ENCODE peak calls at places on chromosomes 12 and 14, in five cellular contexts. F, Y, O, S and R are unnamed samples.

GRCh38 chr12:68612675-68613074 is 2.0 kb downstream of the RAP1B start:
- DNase-seq in Y (no peak), O (no peak), S (no peak), F (no peak), R (no peak)

GRCh38 chr14:63840981-63841380 is 11.8 kb upstream of the SYNE2 start:
- DNase-seq in O (no peak), S (no peak), F (no peak), Y (no peak), R (peak)

GRCh38 chr12:25929096-25929637 is 29.3 kb upstream of the RASSF8 start:
- DNase-seq in S (peak), F (no peak), Y (peak), O (no peak), R (no peak)

GRCh38 chr12:108685469-108686247 is 45.7 kb downstream of the CORO1C start:
- DNase-seq in S (no peak), O (no peak), Y (no peak), F (no peak), R (no peak)

GRCh38 chr12:95970905-95971304 is 25.2 kb downstream of the HAL start:
- DNase-seq in O (no peak), Y (no peak), F (no peak), S (no peak), R (no peak)

GRCh38 chr14:72420749-72421452 is 473.0 kb downstream of the DPF3 start:
- DNase-seq in Y (peak), S (peak), F (peak), O (peak), R (no peak)

GRCh38 chr14:22520235-22520634 is 68.8 kb downstream of the DAD1 start:
- DNase-seq in O (no peak), F (no peak), Y (peak), S (no peak), R (no peak)

GRCh38 chr14:65077318-65077717 is 25.0 kb downstream of the MAX start:
- DNase-seq in Y (no peak), S (no peak), O (no peak), F (no peak), R (no peak)

GRCh38 chr12:88375301-88375959 is 204.8 kb downstream of the KITLG start:
- DNase-seq in S (no peak), O (no peak), Y (no peak), F (no peak), R (no peak)

GRCh38 chr12:68349083-68349700 is 17.0 kb upstream of the MDM1 start:
- DNase-seq in O (no peak), F (no peak), S (no peak), Y (no peak), R (no peak)

GRCh38 chr14:70416322-70416716 is 571 bp downstream of the SYNJ2BP start:
- DNase-seq in Y (peak), O (no peak), S (no peak), F (no peak), R (no peak)

GRCh38 chr12:6430124-6430989 is 14.4 kb upstream of the CD27 start:
- DNase-seq in O (peak), F (peak), Y (peak), S (peak), R (no peak)

GRCh38 chr14:50932159-50932558 is 12.1 kb downstream of the PYGL start:
- DNase-seq in S (no peak), F (no peak), O (no peak), Y (no peak), R (no peak)

GRCh38 chr12:132638541-132639408 is 20.2 kb downstream of the P2RX2 start:
- DNase-seq in Y (peak), S (no peak), O (no peak), F (no peak), R (peak)

GRCh38 chr14:77883479-77884238 is 83.8 kb downstream of the ADCK1 start:
- DNase-seq in O (no peak), S (no peak), F (no peak), Y (no peak), R (no peak)

GRCh38 chr12:111330800-111331752 is 37.8 kb downstream of the PHETA1 start:
- DNase-seq in F (no peak), S (no peak), Y (peak), O (no peak), R (no peak)

GRCh38 chr14:65853407-65853955 is 441.0 kb downstream of the FUT8 start:
- DNase-seq in F (no peak), O (no peak), S (no peak), Y (no peak), R (no peak)

GRCh38 chr12:3218150-3218845 is 141.1 kb downstream of the TSPAN9 start:
- DNase-seq in Y (peak), F (peak), S (peak), O (peak), R (no peak)

GRCh38 chr12:108647199-108647935 is 13.7 kb upstream of the SELPLG start:
- DNase-seq in F (no peak), O (no peak), Y (no peak), S (no peak), R (no peak)

GRCh38 chr12:57755454-57756372 is 810 bp downstream of the MARCHF9 start:
- DNase-seq in O (no peak), Y (no peak), S (no peak), F (no peak), R (peak)

GRCh38 chr12:94140556-94140955 is 7.8 kb upstream of the PLXNC1 start:
- DNase-seq in S (peak), Y (peak), O (no peak), F (no peak), R (peak)

GRCh38 chr12:1360812-1361211 is 233.6 kb downstream of the FBXL14 start:
- DNase-seq in S (peak), O (no peak), Y (no peak), F (no peak), R (no peak)

GRCh38 chr14:33432407-33433023 is 493.8 kb downstream of the NPAS3 start:
- DNase-seq in S (peak), O (no peak), F (peak), Y (peak), R (no peak)

GRCh38 chr14:95518045-95518751 is 1.7 kb upstream of the SYNE3 start:
- DNase-seq in O (no peak), S (no peak), F (no peak), Y (peak), R (peak)

GRCh38 chr12:846376-846775 is 94.0 kb downstream of the WNK1 start:
- DNase-seq in F (no peak), O (no peak), S (no peak), Y (no peak), R (no peak)

GRCh38 chr12:76329163-76329562 is 19.1 kb downstream of the BBS10 start:
- DNase-seq in F (no peak), Y (peak), O (no peak), S (peak), R (no peak)

GRCh38 chr12:79155703-79156102 is 291.1 kb downstream of the SYT1 start:
- DNase-seq in Y (peak), O (no peak), F (no peak), S (no peak), R (no peak)

GRCh38 chr14:76829016-76829365 is 2.8 kb downstream of the LRRC74A start:
- DNase-seq in S (no peak), O (peak), F (no peak), Y (peak), R (no peak)

GRCh38 chr12:6450091-6450868 is 1.6 kb upstream of the TAPBPL start:
- DNase-seq in Y (no peak), S (no peak), F (no peak), O (no peak), R (no peak)

GRCh38 chr14:92528486-92529100 is 15.0 kb downstream of the RIN3 start:
- DNase-seq in S (no peak), F (no peak), Y (no peak), O (no peak), R (no peak)

GRCh38 chr12:117180790-117181467 is 9.3 kb downstream of the FBXO21 start:
- DNase-seq in F (no peak), O (no peak), Y (no peak), S (no peak), R (no peak)

GRCh38 chr12:24948452-24948815 is 467 bp downstream of the BCAT1 start:
- DNase-seq in S (peak), F (no peak), Y (peak), O (no peak), R (no peak)

GRCh38 chr12:31591308-31591901 is 469 bp upstream of the DENND5B start:
- DNase-seq in Y (peak), O (peak), S (no peak), F (no peak), R (no peak)

GRCh38 chr12:125382896-125383295 is 317.7 kb downstream of the AACS start:
- DNase-seq in Y (no peak), O (no peak), F (no peak), S (no peak), R (no peak)

GRCh38 chr12:13472690-13473089 is 276.2 kb downstream of the EMP1 start:
- DNase-seq in O (no peak), S (no peak), Y (no peak), F (no peak), R (no peak)

GRCh38 chr14:34872822-34873590 is 2.2 kb downstream of the BAZ1A start:
- DNase-seq in O (no peak), F (no peak), S (no peak), Y (peak), R (no peak)

GRCh38 chr12:3170423-3171194 is 93.4 kb downstream of the TSPAN9 start:
- DNase-seq in Y (peak), S (peak), O (no peak), F (no peak), R (no peak)

GRCh38 chr12:53952871-53953734 is 1.6 kb upstream of the HOXC12 start:
- DNase-seq in Y (no peak), O (no peak), F (no peak), S (no peak), R (no peak)
- H3K4me3 ChIP-seq in Y (no peak), O (no peak), F (no peak), S (no peak), R (no peak)

GRCh38 chr12:122024132-122024785 is 2.6 kb downstream of the BCL7A start:
- DNase-seq in S (no peak), O (no peak), Y (no peak), F (no peak), R (no peak)
- H3K4me3 ChIP-seq in S (no peak), O (peak), Y (no peak), F (no peak), R (peak)

GRCh38 chr14:37594238-37594915 is 672 bp downstream of the FOXA1 start:
- DNase-seq in Y (peak), F (peak), S (peak), O (peak), R (no peak)
- H3K4me3 ChIP-seq in Y (peak), F (peak), S (peak), O (peak), R (peak)

GRCh38 chr14:52233693-52234092 is 33.8 kb upstream of the PTGDR start:
- DNase-seq in O (no peak), F (no peak), Y (no peak), S (no peak), R (no peak)
- H3K4me3 ChIP-seq in O (no peak), F (no peak), Y (no peak), S (no peak), R (no peak)

GRCh38 chr12:106985479-106985878 is 1.5 kb downstream of the MTERF2 start:
- DNase-seq in O (no peak), Y (no peak), S (no peak), F (no peak), R (no peak)
- H3K4me3 ChIP-seq in O (peak), Y (no peak), S (no peak), F (no peak), R (no peak)

GRCh38 chr12:115570271-115570777 is 707.2 kb downstream of the MED13L start:
- DNase-seq in O (no peak), S (peak), F (no peak), Y (no peak), R (no peak)
- H3K4me3 ChIP-seq in O (no peak), S (peak), F (no peak), Y (no peak), R (no peak)

DNA sequence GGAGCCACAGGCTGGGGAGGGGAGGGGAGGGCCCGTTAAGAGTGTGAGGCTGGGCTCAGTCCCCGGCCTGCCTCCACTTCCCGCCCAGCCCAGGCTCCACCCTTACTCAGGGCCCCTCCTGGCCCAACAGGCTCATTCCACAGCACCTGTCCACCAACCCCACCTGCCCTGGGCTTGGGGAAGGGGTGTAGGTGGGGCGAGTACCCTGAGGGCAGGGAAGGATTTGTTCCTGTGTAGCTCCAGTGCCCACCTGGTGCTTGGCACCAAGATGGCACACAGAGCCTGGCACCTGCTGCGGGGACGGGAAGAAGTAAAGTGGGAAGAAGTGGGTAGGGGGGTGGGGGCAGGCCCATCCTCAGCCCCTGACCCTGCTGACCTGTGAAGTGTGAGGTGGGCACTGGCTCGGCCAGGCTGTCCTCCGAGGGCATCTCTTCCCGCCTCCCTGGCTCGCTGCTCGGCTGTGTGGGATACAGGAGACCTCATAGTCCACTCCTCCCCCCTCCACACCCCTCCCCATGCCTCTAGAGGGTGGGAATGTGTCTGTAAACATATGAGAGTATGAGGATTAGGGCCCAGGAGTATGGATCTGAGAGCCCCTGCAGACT is 35.1 kb downstream of the NCKAP5L start:
- DNase-seq in O (no peak), Y (no peak), F (no peak), S (no peak), R (no peak)
- H3K4me3 ChIP-seq in O (no peak), Y (no peak), F (no peak), S (no peak), R (no peak)